ENCODE peak calls at places on chromosome 18, in five cellular contexts. N is foreskin fibroblast, D is fibroblast of the aortic adventitia, U is WERI-Rb-1, Y is left ventricle myocardium inferior. P is an unnamed sample.

GRCh38 chr18:75497576-75497975 is 70.1 kb upstream of the SMIM21 start:
- DNase-seq in U (no peak), Y (no peak), N (no peak), D (no peak), P (no peak)

GRCh38 chr18:66995270-66995669 is 391.4 kb upstream of the CDH19 start:
- DNase-seq in U (no peak), N (no peak), D (no peak), Y (no peak), P (peak; percentile 41)

GRCh38 chr18:59715966-59716369 is 18.7 kb upstream of the CCBE1 start:
- DNase-seq in N (peak; percentile 95), Y (no peak), U (no peak), D (peak; percentile 95), P (peak; percentile 95)

GRCh38 chr18:37253424-37254255 is 312.0 kb downstream of the CELF4 start:
- DNase-seq in U (peak; percentile 33), Y (no peak), N (peak; percentile 33), D (no peak), P (peak; percentile 9)

GRCh38 chr18:12271376-12272235 is 17.4 kb downstream of the CIDEA start:
- DNase-seq in D (peak; percentile 83), Y (peak; percentile 70), N (peak; percentile 92), U (peak; percentile 86), P (peak; percentile 80)

GRCh38 chr18:8615397-8616025 is 6.3 kb downstream of the RAB12 start:
- DNase-seq in Y (no peak), D (peak; percentile 96), N (peak; percentile 96), U (no peak), P (peak; percentile 90)

GRCh38 chr18:58205780-58206160 is 161.7 kb downstream of the NEDD4L start:
- DNase-seq in U (no peak), Y (no peak), N (no peak), D (no peak), P (no peak)

GRCh38 chr18:74682998-74683311 is 85.3 kb downstream of the ZNF407 start:
- DNase-seq in N (peak; percentile 82), Y (no peak), D (peak; percentile 53), U (no peak), P (peak; percentile 19)

GRCh38 chr18:57837917-57838548 is 34.9 kb upstream of the ATP8B1 start:
- DNase-seq in D (no peak), N (no peak), Y (no peak), U (no peak), P (no peak)

GRCh38 chr18:58447342-58448190 is 181.3 kb downstream of the ALPK2 start:
- DNase-seq in U (no peak), Y (no peak), N (peak; percentile 53), D (no peak), P (no peak)

GRCh38 chr18:48908916-48909315 is 41.8 kb downstream of the SMAD7 start:
- DNase-seq in U (no peak), N (no peak), D (no peak), Y (no peak), P (no peak)

GRCh38 chr18:78069784-78070664 is 820.4 kb downstream of the GALR1 start:
- DNase-seq in D (no peak), Y (peak; percentile 22), U (no peak), N (no peak), P (no peak)

GRCh38 chr18:41569867-41570266 is 385.2 kb upstream of the PIK3C3 start:
- DNase-seq in Y (no peak), N (no peak), D (no peak), U (no peak), P (peak; percentile 5)

GRCh38 chr18:48590678-48591077 is 51.8 kb downstream of the CTIF start:
- DNase-seq in U (no peak), N (peak; percentile 88), D (peak; percentile 88), Y (no peak), P (peak; percentile 71)

DNA sequence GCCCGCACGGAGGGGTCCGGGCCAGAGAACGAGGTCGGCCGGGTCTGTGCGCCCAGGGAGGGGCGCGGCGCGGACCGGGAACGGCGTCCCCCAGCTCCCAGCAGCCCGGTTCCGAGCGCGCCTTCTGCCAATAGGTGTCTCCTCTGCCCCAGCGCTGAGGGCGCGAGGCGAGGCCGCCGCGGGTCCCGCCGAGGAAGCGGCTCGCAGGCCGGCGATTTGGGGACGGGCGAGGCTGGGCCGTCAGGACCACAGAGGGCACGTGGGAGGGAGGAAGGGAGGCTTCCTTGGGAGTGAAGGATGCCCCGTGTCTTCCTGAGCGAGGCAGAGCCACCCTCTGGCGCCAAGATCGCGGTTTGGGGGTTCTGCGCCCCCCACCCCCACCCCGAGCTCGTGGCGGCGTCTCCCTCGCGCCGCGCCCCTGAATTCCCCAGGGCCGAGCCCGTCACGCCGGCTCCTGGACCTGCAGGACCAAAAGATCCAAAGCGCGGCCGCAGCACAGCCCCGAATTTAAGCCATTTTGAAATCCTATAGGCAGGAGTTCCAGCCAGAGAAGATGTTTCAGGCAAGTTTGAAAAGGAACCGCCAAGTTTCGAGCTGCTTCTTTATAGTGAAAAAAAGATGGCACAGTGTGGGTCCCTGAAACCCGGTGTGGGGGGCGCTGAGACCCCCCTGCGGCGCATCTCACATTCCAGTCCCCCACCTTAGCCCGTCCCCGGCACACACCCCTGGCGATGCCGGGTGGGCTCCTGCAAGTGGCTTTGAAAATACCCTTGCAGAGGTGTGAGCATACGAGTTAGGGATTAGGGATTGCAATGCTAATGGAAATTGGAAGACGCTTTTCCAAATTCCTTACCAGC is 929 bp downstream of the NFATC1 start:
- DNase-seq in Y (peak; percentile 66), U (peak; percentile 58), D (peak; percentile 35), N (peak; percentile 69), P (peak; percentile 54)
- TF ChIP-seq CTCF in Y (peak; percentile 25), U (peak; percentile 36), D (no peak), N (peak; percentile 2), P (peak; percentile 6)

GRCh38 chr18:62586148-62586774 is 63.4 kb downstream of the ZCCHC2 start:
- DNase-seq in U (peak; percentile 86), N (peak; percentile 88), D (peak; percentile 75), Y (peak; percentile 78), P (peak; percentile 70)
- H3K4me3 ChIP-seq in U (no peak overlapping the region), N (no peak overlapping the region), D (peak overlapping the region; percentile 31), Y (peak overlapping the region; percentile 17), P (no peak overlapping the region)

GRCh38 chr18:24016643-24017042 is 2.1 kb downstream of the TTC39C start:
- DNase-seq in N (peak; percentile 39), Y (no peak), U (no peak), D (peak; percentile 21), P (peak; percentile 59)
- TF ChIP-seq CTCF in N (no peak), Y (peak; percentile 35), U (peak; percentile 37), D (peak; percentile 57), P (peak; percentile 63)

GRCh38 chr18:13800505-13801259 is 23.3 kb upstream of the MC5R start:
- DNase-seq in Y (peak; percentile 62), D (peak; percentile 31), U (peak; percentile 71), N (peak; percentile 45), P (peak; percentile 83)
- H3K4me3 ChIP-seq in Y (peak overlapping the region; percentile 54), D (peak overlapping the region; percentile 40), U (peak overlapping the region; percentile 12), N (no peak overlapping the region), P (peak overlapping the region; percentile 40)

GRCh38 chr18:35919179-35919578 is 53.3 kb upstream of the RMP24 start:
- DNase-seq in Y (no peak), D (no peak), N (no peak), U (no peak), P (no peak)

GRCh38 chr18:35918564-35918963 is 53.9 kb upstream of the RMP24 start:
- DNase-seq in Y (no peak), U (no peak), D (no peak), N (no peak), P (no peak)

GRCh38 chr18:35920623-35921022 is 51.9 kb upstream of the RMP24 start:
- DNase-seq in U (no peak), N (no peak), D (no peak), Y (no peak), P (no peak)

GRCh38 chr18:35915056-35915455 is 57.4 kb upstream of the RMP24 start:
- DNase-seq in D (no peak), U (no peak), N (no peak), Y (no peak), P (no peak)

GRCh38 chr18:35917043-35917442 is 55.4 kb upstream of the RMP24 start:
- DNase-seq in U (no peak), Y (no peak), D (no peak), N (no peak), P (peak; percentile 43)
- TF ChIP-seq CTCF in U (peak; percentile 50), Y (no peak), D (no peak), N (no peak), P (peak; percentile 75)

DNA sequence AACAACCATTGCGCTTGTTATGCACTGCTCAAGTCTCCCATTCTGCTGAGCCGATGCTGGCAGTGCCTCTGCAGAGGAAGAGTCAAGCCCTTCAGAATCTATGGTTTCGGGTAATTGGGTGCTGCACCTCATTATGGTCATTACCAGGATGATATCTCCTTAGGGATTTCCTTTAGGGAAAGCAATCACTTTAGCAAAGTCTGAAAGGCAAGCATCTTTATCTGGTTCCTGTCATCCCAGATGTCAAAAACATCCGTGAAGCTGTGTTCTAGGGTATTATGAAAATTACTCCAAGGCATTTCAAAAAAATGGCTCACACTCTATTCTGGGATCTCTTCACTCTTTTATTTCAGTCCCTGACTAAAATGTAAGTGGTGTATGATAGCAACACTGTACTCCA is 186.9 kb upstream of the DLGAP1 start:
- DNase-seq in U (no peak), Y (no peak), D (no peak), N (no peak), P (no peak)
- H3K4me3 ChIP-seq in U (no peak overlapping the region), Y (no peak overlapping the region), D (no peak overlapping the region), N (no peak overlapping the region), P (no peak overlapping the region)